ENCODE peak calls at places on chromosomes 13 and 19, in ten cellular contexts. I, C, V, A, S, R, L, O, Y and H are unnamed samples.

GRCh38 chr19:35123573-35123972 is 8.0 kb downstream of the FXYD3 start:
- DNase-seq in C (peak), Y (peak), L (no peak), S (no peak), I (peak), R (no peak), O (no peak), A (no peak), V (no peak), H (no peak)

GRCh38 chr13:113216165-113217056 is 7.0 kb downstream of the CUL4A start:
- DNase-seq in L (peak), O (no peak), V (no peak), R (peak), S (no peak), I (peak), A (no peak), C (no peak), Y (peak), H (no peak)

GRCh38 chr13:77124423-77124822 is 97.5 kb upstream of the FBXL3 start:
- DNase-seq in Y (no peak), A (no peak), V (no peak), R (no peak), L (peak), O (no peak), C (no peak), S (no peak), I (no peak), H (no peak)

GRCh38 chr19:46687438-46688145 is 26.6 kb upstream of the DACT3 start:
- DNase-seq in L (no peak), R (no peak), C (no peak), Y (no peak), O (no peak), A (no peak), S (no peak), V (no peak), I (no peak), H (no peak)

GRCh38 chr13:98595134-98595533 is 18.2 kb upstream of the STK24 start:
- DNase-seq in V (no peak), O (no peak), L (no peak), S (no peak), A (no peak), R (no peak), Y (no peak), I (no peak), C (no peak), H (no peak)

GRCh38 chr13:25752957-25753540 is 298.8 kb downstream of the SHISA2 start:
- DNase-seq in L (peak), V (no peak), A (no peak), O (no peak), R (no peak), I (peak), C (no peak), S (peak), Y (no peak), H (peak)

GRCh38 chr19:2072757-2073551 is 21.9 kb upstream of the MKNK2 start:
- DNase-seq in I (no peak), L (no peak), C (no peak), O (no peak), S (no peak), A (no peak), V (no peak), R (no peak), Y (no peak), H (no peak)

GRCh38 chr19:54341295-54341694 is 2.3 kb upstream of the LILRA4 start:
- DNase-seq in O (no peak), V (no peak), R (no peak), S (no peak), L (no peak), C (no peak), I (no peak), A (no peak), Y (no peak), H (no peak)

GRCh38 chr13:67328895-67329294 is 98.8 kb upstream of the PCDH9 start:
- DNase-seq in L (no peak), O (no peak), V (no peak), I (no peak), S (no peak), R (no peak), C (no peak), Y (no peak), A (no peak), H (no peak)

GRCh38 chr19:18659281-18660050 is 22.6 kb downstream of the KLHL26 start:
- DNase-seq in Y (peak), R (no peak), A (no peak), I (peak), O (no peak), S (peak), L (peak), V (no peak), C (no peak), H (no peak)

GRCh38 chr13:41645313-41645712 is 188.0 kb downstream of the RGCC start:
- DNase-seq in S (peak), A (no peak), I (peak), O (no peak), V (no peak), Y (no peak), L (peak), C (no peak), R (no peak), H (peak)

GRCh38 chr13:111461445-111462149 is 141.2 kb downstream of the TEX29 start:
- DNase-seq in S (no peak), L (no peak), I (no peak), A (no peak), R (no peak), V (no peak), O (no peak), C (no peak), Y (no peak), H (no peak)

GRCh38 chr13:23506071-23506820 is 64.0 kb upstream of the TNFRSF19 start:
- DNase-seq in R (peak), I (no peak), L (peak), A (no peak), Y (no peak), C (no peak), S (no peak), O (no peak), V (no peak), H (no peak)

GRCh38 chr13:22080832-22081231 is 410.0 kb downstream of the FGF9 start:
- DNase-seq in C (no peak), S (no peak), R (no peak), I (no peak), L (no peak), O (no peak), V (no peak), Y (no peak), A (no peak), H (no peak)

GRCh38 chr13:103615778-103616177 is 549.6 kb upstream of the SLC10A2 start:
- DNase-seq in C (no peak), R (no peak), A (no peak), V (no peak), O (no peak), I (no peak), L (no peak), Y (no peak), S (no peak), H (no peak)

GRCh38 chr13:110262944-110263343 is 44.0 kb downstream of the COL4A1 start:
- DNase-seq in I (no peak), L (no peak), V (no peak), R (no peak), S (no peak), A (no peak), Y (no peak), C (no peak), O (no peak), H (no peak)

GRCh38 chr13:43573787-43574562 is 212.8 kb downstream of the ENOX1 start:
- DNase-seq in L (no peak), O (no peak), R (no peak), A (no peak), S (no peak), Y (no peak), V (no peak), C (no peak), I (peak), H (peak)

GRCh38 chr19:6588508-6589345 is 2.2 kb downstream of the CD70 start:
- DNase-seq in I (no peak), A (no peak), Y (no peak), O (no peak), S (no peak), C (no peak), V (no peak), R (no peak), L (no peak), H (no peak)

GRCh38 chr19:12995596-12996541 is 594 bp downstream of the NFIX start:
- DNase-seq in Y (no peak), S (no peak), V (no peak), L (no peak), O (no peak), C (peak), I (peak), R (no peak), A (no peak), H (peak)

GRCh38 chr19:9500796-9501195 is 2.4 kb upstream of the ZNF560 start:
- DNase-seq in V (no peak), L (no peak), C (no peak), S (no peak), I (no peak), Y (no peak), R (no peak), O (no peak), A (no peak), H (no peak)

GRCh38 chr19:3968556-3969434 is 2.1 kb downstream of the DAPK3 start:
- DNase-seq in C (no peak), V (no peak), S (peak), O (no peak), I (peak), R (peak), Y (no peak), A (no peak), L (peak), H (peak)

GRCh38 chr19:5354403-5354802 is 13.8 kb upstream of the PTPRS start:
- DNase-seq in L (peak), A (no peak), Y (no peak), O (no peak), C (no peak), I (no peak), R (no peak), V (no peak), S (no peak), H (peak)

GRCh38 chr13:21321269-21321668 is 137.8 kb downstream of the ZDHHC20 start:
- DNase-seq in R (no peak), S (no peak), Y (no peak), C (no peak), O (no peak), I (no peak), L (no peak), V (no peak), A (no peak), H (no peak)

GRCh38 chr13:28031220-28031903 is 42.9 kb upstream of the URAD start:
- DNase-seq in S (no peak), C (peak), O (no peak), A (no peak), I (no peak), L (no peak), V (no peak), R (no peak), Y (peak), H (no peak)

GRCh38 chr13:97295279-97296182 is 73.4 kb downstream of the MBNL2 start:
- DNase-seq in V (no peak), S (no peak), C (no peak), Y (no peak), O (no peak), L (peak), I (peak), A (no peak), R (no peak), H (peak)

GRCh38 chr19:14492756-14493337 is 3.1 kb downstream of the GIPC1 start:
- DNase-seq in L (no peak), Y (no peak), S (no peak), R (no peak), V (no peak), A (no peak), C (no peak), I (no peak), O (no peak), H (no peak)

GRCh38 chr19:43820098-43820860 is 6.8 kb upstream of the ZNF283 start:
- DNase-seq in L (peak), I (peak), A (no peak), S (peak), O (peak), R (no peak), Y (peak), C (peak), V (no peak), H (peak)

GRCh38 chr19:57934820-57935665 is at the start of gene ZNF418:
- DNase-seq in C (peak), R (peak), I (peak), V (peak), Y (peak), A (peak), O (no peak), S (peak), L (peak), H (peak)

GRCh38 chr13:47893527-47893926 is 107.5 kb downstream of the SUCLA2 start:
- DNase-seq in C (no peak), R (no peak), A (no peak), Y (no peak), O (no peak), I (no peak), L (no peak), V (no peak), S (no peak), H (no peak)

GRCh38 chr19:45075215-45076028 is 856 bp downstream of the ZNF296 start:
- DNase-seq in O (no peak), Y (peak), L (peak), C (no peak), V (no peak), A (no peak), I (peak), S (no peak), R (peak), H (no peak)

GRCh38 chr13:97279913-97280312 is 57.8 kb downstream of the MBNL2 start:
- DNase-seq in O (no peak), C (no peak), I (peak), A (no peak), L (peak), S (no peak), R (no peak), V (no peak), Y (no peak), H (peak)

GRCh38 chr19:3572855-3573161 is at the start of gene HMG20B:
- DNase-seq in I (no peak), O (no peak), L (no peak), V (no peak), R (no peak), Y (no peak), C (no peak), A (no peak), S (no peak), H (no peak)

GRCh38 chr19:30029721-30030510 is 87.9 kb downstream of the URI1 start:
- DNase-seq in I (no peak), A (no peak), O (no peak), V (no peak), R (no peak), C (no peak), L (no peak), S (no peak), Y (no peak), H (no peak)

GRCh38 chr13:92842145-92842544 is 384.5 kb upstream of the GPC6 start:
- DNase-seq in A (no peak), R (no peak), L (peak), C (no peak), I (peak), O (no peak), Y (no peak), S (no peak), V (no peak), H (no peak)

GRCh38 chr19:12139885-12140544 is at the start of gene ZNF20:
- DNase-seq in Y (peak), C (peak), O (peak), V (peak), S (peak), R (peak), I (peak), L (peak), A (peak), H (peak)

GRCh38 chr19:4969772-4970531 is 1.0 kb downstream of the KDM4B start:
- DNase-seq in Y (no peak), O (no peak), I (no peak), R (peak), L (peak), C (no peak), V (no peak), S (no peak), A (no peak), H (no peak)

GRCh38 chr19:14459703-14460102 is 15.5 kb downstream of the PTGER1 start:
- DNase-seq in Y (no peak), S (no peak), A (no peak), R (no peak), C (no peak), O (no peak), V (no peak), I (no peak), L (no peak), H (no peak)

GRCh38 chr13:33676700-33677048 is 141.3 kb upstream of the RFC3 start:
- DNase-seq in S (peak), V (no peak), O (no peak), A (no peak), Y (peak), C (no peak), I (peak), R (peak), L (peak), H (peak)